ENCODE peak calls at places on chromosomes 3 and 15, in six cellular contexts. A is cerebellar cortex; G is adrenal gland; S is dorsolateral prefrontal cortex; O is activated T-helper 1 cell treated with anti-CD3 and anti-CD28 coated beads, Interleukin-12 subunit alpha, Interleukin-12 subunit beta, Interleukin-2, Interleukin-4 antibody, amounts not matched to agents 30 ng/mL and 10 ng/mL and 1 ng/mL, durations not matched to agents 14 hours and 24 hours and 36 hours; M is T follicular helper cell. J is an unnamed sample.

GRCh38 chr3:149647812-149648211 is 10.0 kb downstream of the WWTR1 start:
- DNase-seq in S (no peak), A (no peak), M (no peak), G (no peak), O (no peak), J (no peak)

GRCh38 chr15:48002772-48003171 is 118.0 kb upstream of the SLC24A5 start:
- DNase-seq in A (no peak), O (no peak), G (no peak), M (no peak), S (no peak), J (no peak)

GRCh38 chr3:56864090-56864489 is 62.3 kb upstream of the ARHGEF3 start:
- DNase-seq in S (no peak), G (no peak), O (no peak), A (no peak), M (no peak), J (no peak)

GRCh38 chr3:124133366-124133940 is 141.5 kb upstream of the ROPN1 start:
- DNase-seq in A (no peak), O (no peak), G (no peak), S (no peak), M (no peak), J (no peak)

GRCh38 chr3:152497457-152497856 is 228.7 kb downstream of the MBNL1 start:
- DNase-seq in G (no peak), A (no peak), M (no peak), O (no peak), S (no peak), J (no peak)

GRCh38 chr3:50415066-50415465 is 55.7 kb upstream of the TMEM115 start:
- DNase-seq in G (no peak), M (no peak), O (no peak), S (no peak), A (no peak), J (no peak)

GRCh38 chr15:50911641-50912040 is 3.2 kb downstream of the AP4E1 start:
- DNase-seq in A (no peak), G (no peak), M (no peak), S (no peak), O (no peak), J (no peak)

GRCh38 chr3:23739536-23739935 is 66.2 kb upstream of the UBE2E1 start:
- DNase-seq in G (no peak), A (peak), S (no peak), O (no peak), M (no peak), J (peak)

GRCh38 chr3:25428950-25429349 is 887 bp downstream of the RARB start:
- DNase-seq in M (no peak), A (no peak), O (no peak), S (no peak), G (no peak), J (no peak)

GRCh38 chr3:11452312-11452711 is 180.1 kb downstream of the ATG7 start:
- DNase-seq in S (no peak), M (no peak), A (no peak), G (no peak), O (no peak), J (no peak)

GRCh38 chr3:129015388-129016105 is 14.4 kb downstream of the EFCC1 start:
- DNase-seq in M (no peak), G (peak), S (no peak), A (no peak), O (peak), J (no peak)

GRCh38 chr3:192261135-192261534 is 466.2 kb downstream of the FGF12 start:
- DNase-seq in O (no peak), G (no peak), A (no peak), S (no peak), M (no peak), J (no peak)

GRCh38 chr3:74057169-74057568 is 432.4 kb upstream of the PDZRN3 start:
- DNase-seq in A (no peak), G (no peak), O (no peak), M (no peak), S (no peak), J (no peak)

GRCh38 chr3:29751647-29752263 is 470.9 kb downstream of the RBMS3 start:
- DNase-seq in O (no peak), S (no peak), M (no peak), A (no peak), G (no peak), J (no peak)

GRCh38 chr3:17142516-17142915 is 257.8 kb downstream of the PLCL2 start:
- DNase-seq in G (no peak), O (no peak), M (no peak), A (no peak), S (no peak), J (no peak)

GRCh38 chr3:19190136-19190535 is 41.8 kb downstream of the KCNH8 start:
- DNase-seq in G (no peak), O (no peak), S (no peak), A (no peak), M (no peak), J (no peak)

GRCh38 chr3:177578488-177578887 is 381.2 kb upstream of the TBL1XR1 start:
- DNase-seq in S (no peak), A (no peak), O (no peak), G (no peak), M (no peak), J (no peak)

GRCh38 chr15:78087944-78088772 is 4.2 kb upstream of the SH2D7 start:
- DNase-seq in M (no peak), O (no peak), A (no peak), S (no peak), G (no peak), J (no peak)

GRCh38 chr3:128076783-128077624 is 24.8 kb downstream of the SEC61A1 start:
- DNase-seq in S (no peak), O (no peak), G (no peak), A (peak), M (peak), J (no peak)

GRCh38 chr3:160756907-160757623 is 1.0 kb downstream of the PPM1L start:
- DNase-seq in A (peak), O (no peak), S (no peak), G (peak), M (no peak), J (no peak)

GRCh38 chr15:94416829-94417228 is 185.5 kb downstream of the MCTP2 start:
- DNase-seq in O (no peak), A (no peak), S (no peak), M (no peak), G (no peak), J (no peak)

GRCh38 chr15:71444866-71445590 is 329.8 kb downstream of the THSD4 start:
- DNase-seq in A (no peak), G (no peak), M (no peak), O (no peak), S (no peak), J (peak)

GRCh38 chr3:73681198-73681597 is 56.5 kb upstream of the PDZRN3 start:
- DNase-seq in O (no peak), G (no peak), S (no peak), A (no peak), M (no peak), J (no peak)

GRCh38 chr15:96503276-96503675 is 172.8 kb downstream of the NR2F2 start:
- DNase-seq in M (no peak), A (no peak), O (no peak), S (no peak), G (no peak), J (no peak)

GRCh38 chr15:100601158-100601557 is 826 bp downstream of the LINS1 start:
- DNase-seq in G (no peak), S (no peak), M (peak), A (peak), O (peak), J (peak)

GRCh38 chr3:128080323-128080898 is 28.2 kb downstream of the SEC61A1 start:
- DNase-seq in O (no peak), M (no peak), A (no peak), G (no peak), S (no peak), J (no peak)

GRCh38 chr15:82943176-82943575 is 9.3 kb downstream of the HOMER2 start:
- DNase-seq in O (no peak), M (no peak), G (no peak), A (no peak), S (no peak), J (peak)

GRCh38 chr3:58052373-58053273 is 44.4 kb downstream of the FLNB start:
- DNase-seq in A (no peak), G (peak), S (peak), M (no peak), O (no peak), J (peak)

GRCh38 chr3:151085227-151085888 is at the start of gene MED12L:
- DNase-seq in G (peak), M (no peak), O (peak), S (peak), A (peak), J (peak)

GRCh38 chr3:25495726-25496125 is 67.7 kb downstream of the RARB start:
- DNase-seq in S (no peak), M (no peak), A (no peak), O (no peak), G (no peak), J (no peak)

GRCh38 chr3:100681496-100681895 is 27.8 kb upstream of the TFG start:
- DNase-seq in G (no peak), O (no peak), S (no peak), A (no peak), M (no peak), J (no peak)